ENCODE peak calls at places on chromosomes 5 and 9, in nine cellular contexts. I is HepG2, A is K562, D is GM12878, G is H1, P is transverse colon, N is endothelial cell of umbilical vein, C is spleen, E is suprapubic skin. B is an unnamed sample.

GRCh38 chr5:148583421-148583965 is 70.8 kb downstream of the HTR4 start:
- DNase-seq in I (no peak), A (no peak), D (no peak), G (no peak), P (no peak), N (no peak), C (no peak), E (no peak), B (no peak)

GRCh38 chr9:34651876-34652602 is at the start of gene IL11RA:
- DNase-seq in I (peak; percentile 92), A (peak; percentile 96), D (no peak), G (peak; percentile 94), P (peak; percentile 90), N (peak; percentile 82), C (peak; percentile 83), E (peak; percentile 90), B (peak; percentile 80)

GRCh38 chr9:134286513-134287245 is 39.6 kb upstream of the RXRA start:
- DNase-seq in I (no peak), A (no peak), D (no peak), G (no peak), P (no peak), N (no peak), C (no peak), E (no peak), B (peak; percentile 70)

GRCh38 chr5:90645024-90645610 is 86.5 kb downstream of the ADGRV1 start:
- DNase-seq in I (peak; percentile 37), A (peak; percentile 82), D (no peak), G (no peak), P (no peak), N (no peak), C (no peak), E (no peak), B (no peak)

GRCh38 chr9:35557330-35557729 is 47.7 kb upstream of the TESK1 start:
- DNase-seq in I (no peak), A (no peak), D (no peak), G (no peak), P (no peak), N (no peak), C (no peak), E (no peak), B (no peak)

GRCh38 chr5:57863661-57864060 is 381.1 kb upstream of the ACTBL2 start:
- DNase-seq in I (no peak), A (no peak), D (no peak), G (no peak), P (no peak), N (no peak), C (no peak), E (no peak), B (no peak)

GRCh38 chr5:178449163-178450060 is 140.8 kb downstream of the COL23A1 start:
- DNase-seq in I (no peak), A (peak; percentile 97), D (no peak), G (no peak), P (no peak), N (peak; percentile 33), C (peak; percentile 73), E (no peak), B (no peak)

GRCh38 chr5:80083115-80083890 is 48.2 kb downstream of the THBS4 start:
- DNase-seq in I (peak; percentile 54), A (peak; percentile 70), D (no peak), G (peak; percentile 77), P (no peak), N (peak; percentile 64), C (no peak), E (no peak), B (no peak)

GRCh38 chr9:99931155-99931840 is 24.8 kb downstream of the STX17 start:
- DNase-seq in I (no peak), A (no peak), D (no peak), G (no peak), P (no peak), N (no peak), C (no peak), E (no peak), B (no peak)

GRCh38 chr5:172059661-172060100 is 53.2 kb upstream of the FBXW11 start:
- DNase-seq in I (peak; percentile 19), A (peak; percentile 51), D (no peak), G (peak; percentile 64), P (no peak), N (peak; percentile 35), C (no peak), E (no peak), B (no peak)

GRCh38 chr9:98075332-98075805 is 18.8 kb downstream of the NANS start:
- DNase-seq in I (no peak), A (no peak), D (no peak), G (no peak), P (no peak), N (peak; percentile 33), C (peak; percentile 1), E (no peak), B (no peak)

GRCh38 chr5:172527559-172527958 is 73.2 kb upstream of the SH3PXD2B start:
- DNase-seq in I (no peak), A (no peak), D (no peak), G (no peak), P (no peak), N (no peak), C (peak; percentile 13), E (no peak), B (no peak)

GRCh38 chr9:134325096-134325812 is 1.0 kb upstream of the RXRA start:
- DNase-seq in I (no peak), A (peak; percentile 57), D (no peak), G (no peak), P (peak; percentile 65), N (peak; percentile 42), C (peak; percentile 89), E (peak; percentile 87), B (peak; percentile 51)

GRCh38 chr5:139402561-139403158 is 1.2 kb downstream of the SPATA24 start:
- DNase-seq in I (peak; percentile 49), A (peak; percentile 69), D (no peak), G (peak; percentile 77), P (peak; percentile 42), N (no peak), C (no peak), E (no peak), B (no peak)

GRCh38 chr5:80182802-80183645 is 72.8 kb downstream of the SERINC5 start:
- DNase-seq in I (no peak), A (no peak), D (no peak), G (no peak), P (peak; percentile 26), N (no peak), C (no peak), E (no peak), B (no peak)

GRCh38 chr9:131675437-131676022 is 64.3 kb downstream of the RAPGEF1 start:
- DNase-seq in I (no peak), A (no peak), D (no peak), G (no peak), P (no peak), N (no peak), C (no peak), E (no peak), B (no peak)

DNA sequence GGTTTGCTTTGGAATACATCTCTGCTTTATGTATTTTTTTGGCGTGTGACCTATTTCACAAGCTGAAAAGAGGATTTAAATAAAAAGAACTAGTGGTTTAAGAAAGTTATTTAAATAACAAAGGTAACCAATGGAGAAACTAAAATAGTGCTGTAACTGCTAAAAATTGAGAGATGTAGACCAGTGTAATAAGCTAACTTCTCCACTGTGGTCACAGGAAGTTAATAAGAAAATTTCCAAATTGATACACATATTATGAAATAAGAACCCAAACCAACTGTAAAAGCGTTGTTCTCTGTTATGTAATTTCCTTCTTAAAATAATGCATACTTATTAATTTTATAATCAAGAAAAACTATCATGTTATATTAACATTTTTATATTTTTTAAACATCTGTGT is 29.1 kb upstream of the ZFAND5 start:
- DNase-seq in I (no peak), A (no peak), D (no peak), G (no peak), P (no peak), N (no peak), C (no peak), E (no peak), B (no peak)
- TF ChIP-seq POLR2AphosphoS5 in I (no peak), A (no peak), D (no peak), G (no peak), P (no peak), N (no peak), C (no peak), E (no peak), B (no peak)

DNA sequence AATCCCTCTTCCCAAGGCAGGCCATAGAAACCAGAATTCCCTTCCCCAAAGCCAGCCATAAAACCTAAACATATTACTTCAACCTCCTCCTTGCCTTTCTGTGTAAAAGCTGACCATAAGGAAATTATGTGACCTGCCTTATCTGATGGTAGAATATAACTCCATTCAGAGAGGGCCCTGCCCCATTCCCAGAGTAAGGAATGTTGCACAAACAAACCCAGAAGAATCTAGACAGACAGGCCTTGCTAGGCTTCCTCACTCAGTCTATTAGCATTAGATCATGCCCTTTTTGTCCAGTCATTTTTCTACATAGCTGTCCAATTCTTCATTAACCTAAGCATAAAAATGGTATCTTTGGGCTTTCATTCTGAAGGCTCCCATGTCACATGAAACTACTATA is 17.8 kb upstream of the IFNB1 start:
- DNase-seq in I (no peak), A (no peak), D (no peak), G (no peak), P (no peak), N (no peak), C (no peak), E (no peak), B (no peak)
- H3K4me1 ChIP-seq in I (no peaks in the 10 kb centered on the region), A (no peaks in the 10 kb centered on the region), D (peaks cover 6% of the 10 kb centered on the region), G (no peaks in the 10 kb centered on the region), P (no peaks in the 10 kb centered on the region), N (peaks cover 9% of the 10 kb centered on the region), C (peaks cover 34% of the 10 kb centered on the region), E (peaks cover 13% of the 10 kb centered on the region), B (no peaks in the 10 kb centered on the region)

GRCh38 chr5:2153808-2154207 is 271.1 kb upstream of the IRX4 start:
- DNase-seq in I (no peak), A (no peak), D (no peak), G (no peak), P (no peak), N (no peak), C (peak; percentile 62), E (peak; percentile 29), B (no peak)

GRCh38 chr5:2148312-2149195 is 265.8 kb upstream of the IRX4 start:
- DNase-seq in I (no peak), A (no peak), D (no peak), G (no peak), P (no peak), N (no peak), C (peak; percentile 64), E (no peak), B (no peak)

GRCh38 chr5:2147504-2148311 is 265.0 kb upstream of the IRX4 start:
- DNase-seq in I (no peak), A (no peak), D (no peak), G (no peak), P (no peak), N (no peak), C (peak; percentile 64), E (no peak), B (no peak)

GRCh38 chr5:2153350-2153749 is 270.6 kb upstream of the IRX4 start:
- DNase-seq in I (no peak), A (no peak), D (no peak), G (no peak), P (no peak), N (no peak), C (peak; percentile 42), E (peak; percentile 35), B (no peak)

GRCh38 chr5:2149196-2149541 is 266.4 kb upstream of the IRX4 start:
- DNase-seq in I (peak; percentile 38), A (no peak), D (no peak), G (no peak), P (no peak), N (no peak), C (peak; percentile 61), E (no peak), B (no peak)
- H3K9me3 ChIP-seq in I (peaks cover 13% of the 10 kb centered on the region), A (no peaks in the 10 kb centered on the region), D (no peaks in the 10 kb centered on the region), G (peaks cover 13% of the 10 kb centered on the region), P (no peaks in the 10 kb centered on the region), N (peaks cover 2% of the 10 kb centered on the region), C (no peaks in the 10 kb centered on the region), E (peaks cover 10% of the 10 kb centered on the region), B (no peaks in the 10 kb centered on the region)

GRCh38 chr9:128257086-128257825 is 18.6 kb downstream of the GOLGA2 start:
- DNase-seq in I (no peak), A (no peak), D (no peak), G (no peak), P (no peak), N (no peak), C (no peak), E (no peak), B (no peak)
- TF ChIP-seq POLR2AphosphoS5 in I (no peak), A (no peak), D (no peak), G (peak; percentile 54), P (no peak), N (no peak), C (no peak), E (no peak), B (no peak)

B was measured in prostate gland.